ENCODE peak calls at places on chromosomes 1 and 21, in six cellular contexts. C is H9, U is neuronal stem cell, V is mesenchymal stem cell, N is IMR-90, E is H1. R is an unnamed sample.

GRCh38 chr1:14441302-14441741 is 157.2 kb upstream of the KAZN start:
- DNase-seq in C (no peak), U (no peak), V (no peak), N (peak), E (no peak), R (peak)

GRCh38 chr1:173997796-173998195 is 24.4 kb downstream of the RC3H1 start:
- DNase-seq in C (no peak), U (no peak), V (peak), N (peak), E (no peak), R (peak)

GRCh38 chr1:221117548-221117951 is 238.3 kb downstream of the HLX start:
- DNase-seq in C (no peak), U (no peak), V (peak), N (peak), E (no peak), R (no peak)

GRCh38 chr21:45912611-45913415 is 68.8 kb upstream of the COL6A1 start:
- DNase-seq in C (no peak), U (no peak), V (no peak), N (no peak), E (no peak), R (no peak)

GRCh38 chr1:178262101-178262500 is 168.2 kb downstream of the RASAL2 start:
- DNase-seq in C (no peak), U (peak), V (peak), N (peak), E (no peak), R (peak)

GRCh38 chr21:25569711-25570110 is 37.6 kb downstream of the MRPL39 start:
- DNase-seq in C (no peak), U (no peak), V (no peak), N (no peak), E (no peak), R (no peak)

GRCh38 chr1:234150892-234151291 is 222.4 kb upstream of the COA6 start:
- DNase-seq in C (no peak), U (no peak), V (no peak), N (no peak), E (no peak), R (no peak)

GRCh38 chr1:116988908-116989307 is 12.7 kb upstream of the CD101 start:
- DNase-seq in C (no peak), U (no peak), V (no peak), N (no peak), E (no peak), R (no peak)

GRCh38 chr1:230375795-230376194 is 50.3 kb downstream of the PGBD5 start:
- DNase-seq in C (no peak), U (no peak), V (no peak), N (no peak), E (no peak), R (no peak)

GRCh38 chr1:78068681-78069283 is 23.0 kb downstream of the GIPC2 start:
- DNase-seq in C (no peak), U (no peak), V (no peak), N (no peak), E (no peak), R (no peak)

GRCh38 chr1:241834733-241835377 is 13.1 kb upstream of the EXO1 start:
- DNase-seq in C (no peak), U (no peak), V (peak), N (peak), E (no peak), R (no peak)

GRCh38 chr1:96416690-96417444 is 304.7 kb upstream of the PTBP2 start:
- DNase-seq in C (no peak), U (no peak), V (peak), N (peak), E (no peak), R (no peak)

GRCh38 chr1:87148670-87149069 is 180.0 kb upstream of the LMO4 start:
- DNase-seq in C (no peak), U (no peak), V (no peak), N (no peak), E (no peak), R (peak)

GRCh38 chr1:240295811-240296210 is 204.1 kb downstream of the FMN2 start:
- DNase-seq in C (no peak), U (no peak), V (no peak), N (peak), E (no peak), R (no peak)

GRCh38 chr1:9265966-9266365 is 26.7 kb upstream of the SPSB1 start:
- DNase-seq in C (no peak), U (no peak), V (no peak), N (no peak), E (no peak), R (no peak)

GRCh38 chr1:202054094-202054493 is 43.7 kb downstream of the ELF3 start:
- DNase-seq in C (no peak), U (no peak), V (no peak), N (no peak), E (no peak), R (no peak)

GRCh38 chr1:202061055-202061454 is 50.7 kb downstream of the ELF3 start:
- DNase-seq in C (no peak), U (no peak), V (no peak), N (no peak), E (no peak), R (no peak)

GRCh38 chr1:202058001-202058908 is 47.9 kb downstream of the ELF3 start:
- DNase-seq in C (no peak), U (no peak), V (peak), N (peak), E (no peak), R (peak)

GRCh38 chr1:202056644-202057334 is 46.4 kb downstream of the ELF3 start:
- DNase-seq in C (no peak), U (no peak), V (no peak), N (no peak), E (no peak), R (no peak)
- H4K91ac ChIP-seq in C (no peak), U (peak), V (peak), N (no peak), E (peak), R (peak)

GRCh38 chr21:44759628-44760285 is 41.9 kb downstream of the UBE2G2 start:
- DNase-seq in C (peak), U (no peak), V (no peak), N (no peak), E (no peak), R (no peak)
- H4K91ac ChIP-seq in C (no peak), U (no peak), V (no peak), N (no peak), E (no peak), R (no peak)

GRCh38 chr1:176831150-176831549 is 333.4 kb downstream of the ASTN1 start:
- DNase-seq in C (no peak), U (no peak), V (no peak), N (no peak), E (no peak), R (no peak)

GRCh38 chr1:176820292-176821056 is 344.0 kb downstream of the ASTN1 start:
- DNase-seq in C (no peak), U (no peak), V (no peak), N (no peak), E (no peak), R (no peak)

GRCh38 chr1:176829261-176829976 is 335.1 kb downstream of the ASTN1 start:
- DNase-seq in C (no peak), U (no peak), V (no peak), N (no peak), E (no peak), R (peak)

GRCh38 chr1:176826265-176826664 is 338.2 kb downstream of the ASTN1 start:
- DNase-seq in C (no peak), U (no peak), V (peak), N (no peak), E (no peak), R (no peak)
- H4K91ac ChIP-seq in C (no peak), U (no peak), V (no peak), N (no peak), E (no peak), R (no peak)

GRCh38 chr1:23585321-23586022 is 26.2 kb upstream of the ID3 start:
- DNase-seq in C (no peak), U (no peak), V (peak), N (peak), E (no peak), R (peak)
- H4K91ac ChIP-seq in C (no peak), U (no peak), V (peak), N (peak), E (no peak), R (peak)

GRCh38 chr1:41501581-41501980 is 17.1 kb upstream of the EDN2 start:
- DNase-seq in C (no peak), U (no peak), V (no peak), N (no peak), E (no peak), R (no peak)

GRCh38 chr1:41499591-41499990 is 15.1 kb upstream of the EDN2 start:
- DNase-seq in C (no peak), U (no peak), V (no peak), N (no peak), E (no peak), R (no peak)

GRCh38 chr1:41502912-41503311 is 18.4 kb upstream of the EDN2 start:
- DNase-seq in C (no peak), U (no peak), V (no peak), N (no peak), E (no peak), R (no peak)

GRCh38 chr1:41500378-41500777 is 15.9 kb upstream of the EDN2 start:
- DNase-seq in C (no peak), U (no peak), V (no peak), N (no peak), E (no peak), R (no peak)

DNA sequence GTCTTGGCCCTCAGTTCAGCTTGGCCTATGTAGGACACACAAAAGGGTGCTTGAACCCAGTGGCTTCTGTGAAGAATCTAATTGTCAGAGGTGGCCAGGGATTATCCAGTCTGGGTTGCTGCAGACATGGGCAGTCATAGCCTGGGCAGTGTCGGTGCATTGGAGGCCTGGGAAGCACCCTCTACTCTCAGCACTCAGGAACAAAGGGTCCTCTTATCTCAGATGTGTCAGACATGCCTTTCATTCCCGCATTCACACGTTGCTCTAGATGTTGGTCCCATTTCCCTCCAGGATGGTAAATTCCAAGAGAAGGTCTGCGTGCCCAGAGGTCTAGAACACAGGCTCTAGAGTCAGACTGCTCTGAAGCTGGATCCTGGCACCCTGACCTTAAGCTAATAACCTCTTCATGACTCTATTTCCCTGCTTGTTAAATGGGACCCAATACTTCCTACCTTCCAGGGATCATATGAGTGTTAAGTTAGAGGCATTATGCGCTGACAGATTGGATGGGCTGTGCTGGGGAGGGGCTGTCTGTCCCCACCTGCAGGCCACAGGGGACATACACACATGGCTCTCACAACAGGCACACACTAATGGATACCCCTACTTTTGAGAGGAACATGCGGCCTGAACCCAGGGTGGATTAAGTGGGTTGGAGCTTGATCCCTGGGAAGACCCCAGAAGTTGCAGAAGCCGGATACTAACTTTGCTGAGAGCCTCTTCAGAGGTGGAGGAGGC is 16.5 kb upstream of the EDN2 start:
- DNase-seq in C (no peak), U (no peak), V (no peak), N (no peak), E (no peak), R (peak)
- H4K91ac ChIP-seq in C (no peak), U (no peak), V (no peak), N (peak), E (no peak), R (peak)

R was measured in trophoblast cell.